ENCODE peak calls at places on chromosomes 5 and 9, in five cellular contexts. M is DND-41, J is colonic mucosa, E is adipocyte, C is trophoblast cell. L is an unnamed sample. For H3K27me3, the result is how much of the 10 kb centered on the place peaks cover.

GRCh38 chr5:100890514-100891008 is 12.5 kb downstream of the ST8SIA4 start:
- DNase-seq in M (no peak), C (peak), J (no peak), E (no peak), L (peak)

GRCh38 chr9:32378496-32378895 is 5.9 kb upstream of the ACO1 start:
- DNase-seq in C (peak), M (peak), J (peak), E (peak), L (peak)

GRCh38 chr9:126545116-126545515 is 68.6 kb upstream of the LMX1B start:
- DNase-seq in M (no peak), E (no peak), J (no peak), C (no peak), L (no peak)

GRCh38 chr5:16570121-16570815 is 46.5 kb downstream of the RETREG1 start:
- DNase-seq in J (no peak), C (peak), M (no peak), E (peak), L (no peak)

GRCh38 chr5:141149812-141150211 is at the start of gene PCDHB6:
- DNase-seq in J (no peak), C (no peak), M (no peak), E (peak), L (peak)

GRCh38 chr9:84659273-84659672 is 10.3 kb upstream of the NTRK2 start:
- DNase-seq in E (no peak), J (no peak), C (no peak), M (no peak), L (no peak)

GRCh38 chr9:125496313-125496838 is 210.6 kb downstream of the MAPKAP1 start:
- DNase-seq in M (no peak), C (no peak), E (no peak), J (no peak), L (no peak)

GRCh38 chr9:118563677-118564076 is 805.6 kb downstream of the BRINP1 start:
- DNase-seq in E (peak), C (peak), J (no peak), M (no peak), L (no peak)

GRCh38 chr5:9104576-9105339 is 441.1 kb downstream of the SEMA5A start:
- DNase-seq in C (no peak), E (peak), J (no peak), M (no peak), L (no peak)

GRCh38 chr5:43314724-43315123 is 1.5 kb upstream of the HMGCS1 start:
- DNase-seq in E (no peak), J (no peak), M (no peak), C (peak), L (no peak)

GRCh38 chr5:43315262-43315661 is 2.0 kb upstream of the HMGCS1 start:
- DNase-seq in J (no peak), C (peak), E (no peak), M (no peak), L (no peak)

GRCh38 chr5:43316421-43316820 is 3.2 kb upstream of the HMGCS1 start:
- DNase-seq in J (no peak), M (no peak), E (no peak), C (no peak), L (no peak)

GRCh38 chr5:43313854-43314457 is 744 bp upstream of the HMGCS1 start:
- DNase-seq in E (peak), J (peak), M (peak), C (no peak), L (peak)

DNA sequence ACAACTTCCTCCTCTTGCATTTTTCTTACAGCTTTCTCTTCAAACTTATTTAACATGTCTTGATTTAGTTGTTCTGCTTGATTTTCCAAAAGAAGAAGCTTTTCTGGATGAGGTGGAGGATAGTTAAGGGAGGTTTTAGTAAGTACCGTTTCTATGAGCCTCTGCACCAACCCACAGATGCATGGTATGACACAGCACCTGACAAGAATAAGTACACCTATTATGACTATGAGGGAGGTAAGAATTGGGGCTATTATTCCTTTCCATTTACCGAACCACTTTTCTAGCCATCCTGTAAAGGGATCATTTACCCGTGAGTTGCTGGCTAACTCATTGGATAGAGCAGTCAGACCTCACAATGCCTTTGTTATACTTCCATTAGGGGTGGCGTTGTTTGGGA is 2.5 kb upstream of the HMGCS1 start:
- DNase-seq in J (no peak), C (no peak), M (no peak), E (no peak), L (no peak)
- H3K27me3 ChIP-seq in J (under half), C (under half), M (under half), E (under half), L (under half)

DNA sequence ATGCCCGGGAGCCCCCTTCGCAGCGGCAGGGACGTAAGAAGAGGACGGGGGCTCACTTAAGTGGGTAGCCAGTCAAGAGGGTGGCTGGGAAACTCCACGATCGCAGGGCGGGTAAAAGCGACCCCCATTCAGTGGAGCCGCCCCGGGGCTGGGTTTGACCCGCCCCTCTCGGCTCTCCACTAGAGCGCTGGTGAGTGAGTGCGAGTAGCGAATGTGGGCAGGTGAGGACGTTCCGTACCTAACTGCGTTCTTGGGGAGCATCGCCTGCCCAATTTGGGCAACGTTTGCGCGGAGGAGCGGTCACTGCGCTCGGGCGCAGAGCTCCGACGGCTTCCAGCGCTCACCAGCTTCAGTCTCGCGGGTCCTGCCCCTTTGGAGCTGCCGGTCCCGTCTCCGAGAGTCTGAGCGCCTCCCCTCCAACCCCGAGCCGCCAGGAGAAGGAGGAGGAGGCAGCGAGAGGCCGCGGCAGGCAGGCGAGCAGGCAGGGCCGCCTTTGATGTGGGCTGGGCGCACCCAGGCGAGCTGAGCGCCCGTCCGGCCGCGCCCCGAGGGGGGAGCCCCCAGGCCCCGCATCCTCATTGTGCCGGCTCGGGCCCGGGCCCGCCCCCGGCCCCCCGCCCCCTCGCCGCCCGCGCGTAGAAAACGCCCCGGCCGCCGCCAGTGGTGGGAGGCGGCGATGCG is at the start of gene FGF18:
- DNase-seq in J (peak), C (peak), M (peak), E (peak), L (peak)
- H3K9ac ChIP-seq in J (no peak), C (no peak), M (no peak), E (no peak), L (no peak)

GRCh38 chr9:111180801-111181200 is 142.5 kb upstream of the LPAR1 start:
- DNase-seq in M (no peak), C (no peak), E (no peak), J (no peak), L (no peak)
- H3K27me3 ChIP-seq in M (under half), C (under half), E (under half), J (under half), L (under half)

GRCh38 chr9:135997070-135998012 is 36.2 kb upstream of the UBAC1 start:
- DNase-seq in C (no peak), M (no peak), E (no peak), J (no peak), L (no peak)
- H3K9ac ChIP-seq in C (no peak), M (no peak), E (no peak), J (no peak), L (no peak)

GRCh38 chr9:134538856-134539562 is 102.6 kb upstream of the COL5A1 start:
- DNase-seq in C (peak), E (no peak), M (no peak), J (no peak), L (no peak)

GRCh38 chr9:134536101-134536900 is 105.3 kb upstream of the COL5A1 start:
- DNase-seq in M (no peak), E (peak), J (no peak), C (peak), L (no peak)

GRCh38 chr9:134539613-134540012 is 102.0 kb upstream of the COL5A1 start:
- DNase-seq in C (no peak), M (no peak), J (no peak), E (no peak), L (no peak)

GRCh38 chr9:134536931-134537330 is 104.7 kb upstream of the COL5A1 start:
- DNase-seq in E (no peak), J (no peak), C (no peak), M (no peak), L (no peak)

GRCh38 chr9:134537891-134538520 is 103.6 kb upstream of the COL5A1 start:
- DNase-seq in J (no peak), E (no peak), M (no peak), C (no peak), L (no peak)
- H3K27me3 ChIP-seq in J (under half), E (under half), M (under half), C (under half), L (half or more)

DNA sequence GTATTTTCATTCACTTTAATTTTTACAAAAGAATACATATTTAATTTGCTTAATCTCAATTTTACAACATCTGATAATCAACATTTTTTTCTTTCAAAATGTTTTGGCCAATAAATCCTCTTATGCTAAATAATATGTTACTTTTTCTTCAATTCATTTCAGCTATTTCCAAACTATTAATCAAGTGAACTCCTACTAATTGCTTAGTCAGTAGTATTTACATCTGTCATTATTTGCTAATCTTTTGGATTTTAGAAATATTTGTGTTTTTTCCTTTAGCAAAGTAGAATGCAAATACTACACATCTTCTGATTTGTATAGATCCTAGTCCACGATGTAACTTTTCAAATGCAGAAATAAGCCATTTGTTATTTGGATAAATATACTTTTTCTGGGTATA is 1.6 kb upstream of the TNPO1 start:
- DNase-seq in J (no peak), M (no peak), C (no peak), E (no peak), L (no peak)
- H3K9ac ChIP-seq in J (peak), M (no peak), C (no peak), E (peak), L (no peak)

GRCh38 chr5:173229381-173229959 is 5.5 kb downstream of the NKX2-5 start:
- DNase-seq in E (no peak), J (no peak), C (no peak), M (no peak), L (no peak)
- H3K27me3 ChIP-seq in E (half or more), J (half or more), C (half or more), M (under half), L (half or more)

L was measured in MM.1S.